ENCODE peak calls at places on chromosomes 4 and X, in four cellular contexts. H is dorsolateral prefrontal cortex, Y is type B pancreatic cell, V is fibroblast of villous mesenchyme. P is an unnamed sample.

GRCh38 chr4:54998991-54999390 is 126.4 kb downstream of the KDR start:
- DNase-seq in V (peak), H (no peak), Y (no peak), P (no peak)

GRCh38 chrX:56728752-56729151 is 291 bp upstream of the NBDY start:
- DNase-seq in V (peak), H (no peak), Y (no peak), P (no peak)

GRCh38 chr4:61959087-61959486 is 759.0 kb downstream of the ADGRL3 start:
- DNase-seq in V (no peak), H (no peak), Y (no peak), P (no peak)

GRCh38 chrX:72346306-72346949 is 40.7 kb upstream of the CITED1 start:
- DNase-seq in H (no peak), Y (no peak), V (no peak), P (no peak)

GRCh38 chr4:155603360-155603891 is 63.2 kb upstream of the GUCY1A1 start:
- DNase-seq in V (no peak), Y (no peak), H (no peak), P (no peak)

GRCh38 chr4:87442889-87443288 is 20.5 kb downstream of the NUDT9 start:
- DNase-seq in H (no peak), V (no peak), Y (no peak), P (no peak)

GRCh38 chr4:69075061-69075792 is 21.0 kb upstream of the UGT2B7 start:
- DNase-seq in Y (no peak), V (peak), H (no peak), P (no peak)

GRCh38 chrX:145818522-145819075 is 970 bp downstream of the SLITRK2 start:
- DNase-seq in Y (no peak), V (no peak), H (no peak), P (no peak)

GRCh38 chr4:42954925-42955669 is 62.6 kb downstream of the GRXCR1 start:
- DNase-seq in V (no peak), Y (no peak), H (peak), P (no peak)

GRCh38 chr4:14934704-14935390 is 67.4 kb upstream of the CPEB2 start:
- DNase-seq in V (no peak), H (no peak), Y (no peak), P (no peak)

GRCh38 chr4:94581766-94582165 is 130.0 kb downstream of the PDLIM5 start:
- DNase-seq in Y (no peak), H (no peak), V (no peak), P (no peak)

GRCh38 chr4:54843106-54843505 is 185.3 kb downstream of the KIT start:
- DNase-seq in V (no peak), Y (no peak), H (no peak), P (no peak)

GRCh38 chr4:11585506-11585905 is 156.8 kb upstream of the HS3ST1 start:
- DNase-seq in Y (no peak), V (no peak), H (no peak), P (no peak)

GRCh38 chrX:139495324-139495723 is 35.2 kb upstream of the F9 start:
- DNase-seq in Y (no peak), H (no peak), V (no peak), P (no peak)

GRCh38 chr4:184550476-184550875 is 76.1 kb upstream of the IRF2 start:
- DNase-seq in V (no peak), Y (no peak), H (no peak), P (no peak)

GRCh38 chr4:20268028-20268427 is 16.3 kb downstream of the SLIT2 start:
- DNase-seq in Y (no peak), H (no peak), V (no peak), P (no peak)

GRCh38 chr4:116878280-116878679 is 207.1 kb downstream of the TRAM1L1 start:
- DNase-seq in V (no peak), H (no peak), Y (no peak), P (no peak)

GRCh38 chr4:4437798-4438470 is 51.0 kb downstream of the NSG1 start:
- DNase-seq in Y (no peak), V (no peak), H (no peak), P (no peak)

GRCh38 chrX:150663061-150663460 is 30.1 kb upstream of the MTMR1 start:
- DNase-seq in H (no peak), V (no peak), Y (no peak), P (no peak)

GRCh38 chr4:47513493-47513892 is 28.4 kb downstream of the ATP10D start:
- DNase-seq in H (no peak), Y (no peak), V (no peak), P (no peak)

GRCh38 chr4:160213377-160213776 is 1110.5 kb downstream of the RAPGEF2 start:
- DNase-seq in V (no peak), H (no peak), Y (no peak), P (no peak)

GRCh38 chr4:155593793-155594192 is 72.9 kb upstream of the GUCY1A1 start:
- DNase-seq in H (no peak), V (no peak), Y (no peak), P (no peak)

GRCh38 chr4:102616661-102617060 is 115.5 kb downstream of the NFKB1 start:
- DNase-seq in Y (no peak), H (no peak), V (no peak), P (no peak)

GRCh38 chr4:60683953-60684352 is 516.2 kb upstream of the ADGRL3 start:
- DNase-seq in V (peak), Y (no peak), H (no peak), P (no peak)

GRCh38 chrX:37746268-37746931 is 33.5 kb upstream of the CYBB start:
- DNase-seq in H (no peak), Y (no peak), V (no peak), P (no peak)

GRCh38 chr4:123346944-123347343 is 49.7 kb upstream of the SPRY1 start:
- DNase-seq in V (no peak), Y (no peak), H (no peak), P (no peak)

GRCh38 chrX:101108293-101108692 is 10.3 kb downstream of the CENPI start:
- DNase-seq in Y (no peak), V (peak), H (no peak), P (no peak)

GRCh38 chr4:8144359-8144758 is 14.3 kb downstream of the ABLIM2 start:
- DNase-seq in H (no peak), Y (no peak), V (peak), P (no peak)

GRCh38 chr4:140125374-140125773 is 28.6 kb downstream of the MAML3 start:
- DNase-seq in H (no peak), V (no peak), Y (no peak), P (no peak)

GRCh38 chr4:77917075-77917474 is 54.4 kb downstream of the MRPL1 start:
- DNase-seq in V (no peak), Y (no peak), H (no peak), P (no peak)

GRCh38 chrX:139967300-139967699 is 2.0 kb upstream of the CXorf66 start:
- DNase-seq in H (no peak), Y (no peak), V (peak), P (no peak)

GRCh38 chrX:73828080-73828720 is 265.2 kb downstream of the CHIC1 start:
- DNase-seq in Y (no peak), H (no peak), V (no peak), P (no peak)
- TF ChIP-seq CTCF in Y (no peak), H (no peak), V (no peak), P (no peak)

GRCh38 chr4:2461246-2461960 is 7.5 kb upstream of the RNF4 start:
- DNase-seq in Y (no peak), V (no peak), H (no peak), P (no peak)

GRCh38 chr4:2465032-2465431 is 3.9 kb upstream of the RNF4 start:
- DNase-seq in Y (no peak), H (no peak), V (no peak), P (no peak)

GRCh38 chr4:2462218-2462991 is 6.5 kb upstream of the RNF4 start:
- DNase-seq in H (peak), Y (peak), V (peak), P (no peak)

GRCh38 chr4:2459589-2460349 is 9.1 kb upstream of the RNF4 start:
- DNase-seq in H (no peak), Y (peak), V (no peak), P (no peak)

GRCh38 chr4:2462992-2463762 is 5.7 kb upstream of the RNF4 start:
- DNase-seq in H (no peak), V (no peak), Y (no peak), P (no peak)
- TF ChIP-seq CTCF in H (no peak), V (no peak), Y (peak), P (no peak)

GRCh38 chr4:107669068-107669467 is 51.0 kb downstream of the PAPSS1 start:
- DNase-seq in H (no peak), V (no peak), Y (no peak), P (no peak)

GRCh38 chr4:107665001-107665400 is 55.0 kb downstream of the PAPSS1 start:
- DNase-seq in V (no peak), H (no peak), Y (no peak), P (no peak)

DNA sequence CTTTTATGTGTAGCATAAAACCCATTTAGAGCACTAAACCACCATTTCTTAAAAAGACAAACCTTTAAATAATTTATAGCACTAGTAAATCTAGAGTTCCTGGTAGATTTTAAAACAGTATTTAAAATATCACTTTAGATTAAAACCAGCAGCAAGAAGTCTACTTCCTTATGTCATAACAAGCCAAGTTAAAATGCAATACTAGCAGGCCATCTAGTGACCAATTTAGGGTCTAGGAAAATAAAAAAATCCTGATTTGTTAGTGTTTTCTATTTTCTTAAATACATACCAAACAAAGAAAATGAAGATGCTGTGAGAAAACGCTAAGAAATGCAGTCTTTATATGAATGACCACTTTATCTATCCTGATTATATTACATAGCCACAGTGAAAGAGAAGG is 53.9 kb downstream of the PAPSS1 start:
- DNase-seq in V (peak), H (no peak), Y (no peak), P (no peak)
- TF ChIP-seq CTCF in V (peak), H (peak), Y (peak), P (no peak)

DNA sequence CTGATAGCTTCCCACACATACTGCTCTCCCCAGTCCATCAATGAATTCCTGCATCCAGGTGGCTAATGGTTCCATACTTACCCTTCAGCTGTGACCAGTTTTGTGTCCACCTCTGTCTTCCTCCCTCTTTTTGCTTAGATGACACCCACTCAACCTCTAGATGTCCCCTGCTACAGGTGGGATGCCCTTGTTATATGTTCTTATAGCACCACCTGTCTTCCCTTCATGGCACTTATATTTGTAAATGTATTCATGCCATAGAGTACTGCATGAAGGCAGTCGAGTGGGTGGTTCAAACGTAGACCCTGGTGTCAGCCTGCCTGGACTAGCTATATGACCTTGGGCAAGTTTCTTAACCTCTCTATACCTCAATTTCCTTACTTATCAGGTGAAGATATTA is 6.5 kb upstream of the USP46 start:
- DNase-seq in Y (no peak), H (no peak), V (peak), P (no peak)
- TF ChIP-seq CTCF in Y (no peak), H (peak), V (peak), P (no peak)

P was measured in omental fat pad.